ENCODE peak calls at places on chromosomes 13 and 19, in four cellular contexts. One of them, this sample, is unnamed. For H3K4me1, the result is how much of the 10 kb centered on the place peaks cover.

GRCh38 chr13:72805663-72806341 is 23.9 kb downstream of the PIBF1 start:
- DNase-seq in H1: no peak
- DNase-seq in mesenchymal stem cell: peak
- DNase-seq in trophoblast cell: peak
- DNase-seq in this sample: no peak

GRCh38 chr19:41701401-41702075 is 6.9 kb upstream of the CEACAM5 start:
- DNase-seq in H1: no peak
- DNase-seq in trophoblast cell: no peak
- DNase-seq in mesenchymal stem cell: no peak
- DNase-seq in this sample: no peak

GRCh38 chr13:75258159-75258782 is 223.7 kb downstream of the TBC1D4 start:
- DNase-seq in mesenchymal stem cell: peak
- DNase-seq in H1: no peak
- DNase-seq in trophoblast cell: peak
- DNase-seq in this sample: peak

GRCh38 chr19:31113250-31113685 is 236.0 kb downstream of the TSHZ3 start:
- DNase-seq in H1: no peak
- DNase-seq in mesenchymal stem cell: peak
- DNase-seq in trophoblast cell: no peak
- DNase-seq in this sample: no peak

GRCh38 chr13:49302817-49303216 is 55.1 kb downstream of the CDADC1 start:
- DNase-seq in H1: no peak
- DNase-seq in trophoblast cell: no peak
- DNase-seq in mesenchymal stem cell: no peak
- DNase-seq in this sample: no peak

GRCh38 chr19:58572818-58573657 is at the start of gene MZF1:
- DNase-seq in trophoblast cell: peak
- DNase-seq in H1: peak
- DNase-seq in mesenchymal stem cell: peak
- DNase-seq in this sample: peak

GRCh38 chr13:44142540-44142867 is 231.1 kb upstream of the SERP2 start:
- DNase-seq in H1: no peak
- DNase-seq in mesenchymal stem cell: no peak
- DNase-seq in trophoblast cell: no peak
- DNase-seq in this sample: no peak

GRCh38 chr19:33226550-33227241 is 1.0 kb upstream of the SLC7A10 start:
- DNase-seq in mesenchymal stem cell: peak
- DNase-seq in trophoblast cell: peak
- DNase-seq in H1: peak
- DNase-seq in this sample: no peak

GRCh38 chr13:33578786-33579185 is 239.2 kb upstream of the RFC3 start:
- DNase-seq in H1: no peak
- DNase-seq in trophoblast cell: no peak
- DNase-seq in mesenchymal stem cell: no peak
- DNase-seq in this sample: no peak

GRCh38 chr13:43916828-43917227 is 37.1 kb downstream of the LACC1 start:
- DNase-seq in mesenchymal stem cell: no peak
- DNase-seq in trophoblast cell: no peak
- DNase-seq in H1: no peak
- DNase-seq in this sample: no peak

GRCh38 chr19:11359421-11359820 is 4.2 kb downstream of the PLPPR2 start:
- DNase-seq in trophoblast cell: no peak
- DNase-seq in H1: no peak
- DNase-seq in mesenchymal stem cell: no peak
- DNase-seq in this sample: no peak

GRCh38 chr13:28843594-28843993 is 23.5 kb downstream of the MTUS2 start:
- DNase-seq in mesenchymal stem cell: no peak
- DNase-seq in H1: no peak
- DNase-seq in trophoblast cell: no peak
- DNase-seq in this sample: no peak

GRCh38 chr19:41887711-41888382 is 4.9 kb downstream of the ARHGEF1 start:
- DNase-seq in trophoblast cell: peak
- DNase-seq in H1: peak
- DNase-seq in mesenchymal stem cell: peak
- DNase-seq in this sample: no peak

GRCh38 chr19:55552620-55553019 is 7.3 kb upstream of the SBK3 start:
- DNase-seq in H1: no peak
- DNase-seq in trophoblast cell: peak
- DNase-seq in mesenchymal stem cell: peak
- DNase-seq in this sample: no peak

GRCh38 chr19:38250821-38251563 is 5.2 kb downstream of the PPP1R14A start:
- DNase-seq in mesenchymal stem cell: peak
- DNase-seq in trophoblast cell: peak
- DNase-seq in H1: peak
- DNase-seq in this sample: no peak

GRCh38 chr19:29323046-29323971 is 110.4 kb upstream of the UQCRFS1 start:
- DNase-seq in H1: no peak
- DNase-seq in trophoblast cell: no peak
- DNase-seq in mesenchymal stem cell: no peak
- DNase-seq in this sample: no peak

GRCh38 chr13:99269627-99270252 is 11.6 kb upstream of the GPR18 start:
- DNase-seq in H1: no peak
- DNase-seq in trophoblast cell: peak
- DNase-seq in mesenchymal stem cell: peak
- DNase-seq in this sample: no peak

GRCh38 chr19:8311461-8312260 is 3.5 kb upstream of the CD320 start:
- DNase-seq in mesenchymal stem cell: no peak
- DNase-seq in trophoblast cell: no peak
- DNase-seq in H1: no peak
- DNase-seq in this sample: no peak

GRCh38 chr19:4455742-4456565 is 1.6 kb downstream of the UBXN6 start:
- DNase-seq in trophoblast cell: no peak
- DNase-seq in mesenchymal stem cell: peak
- DNase-seq in H1: no peak
- DNase-seq in this sample: no peak

GRCh38 chr19:39077323-39077722 is 6.8 kb upstream of the ACP7 start:
- DNase-seq in trophoblast cell: no peak
- DNase-seq in mesenchymal stem cell: no peak
- DNase-seq in H1: no peak
- DNase-seq in this sample: no peak

DNA sequence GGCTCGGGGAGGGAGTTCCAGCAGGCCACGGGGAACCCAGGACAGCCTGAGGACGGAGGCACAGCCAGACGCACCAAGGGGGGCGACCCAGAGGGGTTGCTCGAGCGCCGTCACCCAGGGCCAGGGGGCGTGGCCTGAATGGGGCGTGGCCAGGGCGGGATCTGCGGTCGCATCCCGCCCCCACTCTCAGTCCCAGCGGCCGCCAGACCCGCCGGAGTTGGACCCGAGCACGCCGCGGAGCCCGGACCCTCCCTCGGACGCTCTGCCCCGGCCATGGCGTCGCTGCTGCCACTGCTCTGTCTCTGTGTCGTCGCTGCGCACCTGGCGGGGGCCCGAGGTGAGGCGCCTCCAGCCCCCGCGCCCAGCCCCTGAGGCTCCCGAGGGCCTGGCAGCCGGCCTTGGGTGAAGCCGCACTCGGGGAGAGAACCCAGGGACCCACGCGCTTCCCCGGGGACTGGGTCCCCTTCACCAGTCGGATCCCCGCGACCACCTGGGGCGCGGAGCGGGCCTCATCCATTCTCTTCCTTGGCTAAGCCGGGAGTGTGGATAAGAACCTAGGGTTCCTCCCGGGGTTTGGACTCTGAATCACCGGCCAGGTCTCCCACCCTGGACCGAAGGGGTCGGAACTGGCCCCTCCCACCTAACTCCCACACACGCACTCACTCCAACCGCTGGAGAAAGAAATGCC is at the start of gene CILP2:
- DNase-seq in H1: peak
- DNase-seq in mesenchymal stem cell: no peak
- DNase-seq in trophoblast cell: peak
- DNase-seq in this sample: peak
- H3K4me3 ChIP-seq in H1: peak
- H3K4me3 ChIP-seq in mesenchymal stem cell: peak
- H3K4me3 ChIP-seq in trophoblast cell: peak
- H3K4me3 ChIP-seq in this sample: peak

DNA sequence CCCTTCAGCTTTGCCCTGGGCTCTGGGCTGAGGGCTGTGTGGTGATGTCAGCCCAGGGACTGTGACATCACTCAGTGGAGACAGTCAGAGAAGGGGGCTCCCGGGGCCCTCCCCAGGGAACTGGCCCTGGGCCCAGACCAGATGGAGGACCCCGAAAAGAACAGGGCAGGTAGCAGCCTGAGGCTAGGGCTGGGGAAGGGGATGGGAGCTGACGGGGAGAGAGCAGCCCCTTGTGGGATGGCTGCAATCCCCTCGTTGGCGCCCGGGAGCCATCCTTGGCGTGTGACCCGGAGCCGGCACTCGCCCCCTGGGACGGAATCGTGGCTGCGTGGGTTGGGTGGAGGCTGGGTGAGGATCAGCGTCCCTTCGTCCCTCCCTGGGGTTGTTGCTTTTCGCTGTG is 13.6 kb downstream of the CSNK1G2 start:
- DNase-seq in mesenchymal stem cell: no peak
- DNase-seq in trophoblast cell: no peak
- DNase-seq in H1: no peak
- DNase-seq in this sample: no peak
- H3K4me1 ChIP-seq in mesenchymal stem cell: under half
- H3K4me1 ChIP-seq in trophoblast cell: under half
- H3K4me1 ChIP-seq in H1: under half
- H3K4me1 ChIP-seq in this sample: under half

GRCh38 chr19:45467456-45468158 is at the start of gene FOSB:
- DNase-seq in trophoblast cell: peak
- DNase-seq in H1: peak
- DNase-seq in mesenchymal stem cell: peak
- DNase-seq in this sample: peak
- H2BK12ac ChIP-seq in trophoblast cell: peak
- H2BK12ac ChIP-seq in H1: peak
- H2BK12ac ChIP-seq in mesenchymal stem cell: no peak
- H2BK12ac ChIP-seq in this sample: peak

GRCh38 chr19:45598267-45599011 is 3.6 kb downstream of the GPR4 start:
- DNase-seq in mesenchymal stem cell: no peak
- DNase-seq in H1: no peak
- DNase-seq in trophoblast cell: no peak
- DNase-seq in this sample: no peak
- H3K4me3 ChIP-seq in mesenchymal stem cell: no peak
- H3K4me3 ChIP-seq in H1: peak
- H3K4me3 ChIP-seq in trophoblast cell: no peak
- H3K4me3 ChIP-seq in this sample: no peak

GRCh38 chr13:89852570-89852969 is 1494.9 kb upstream of the MIR17HG start:
- DNase-seq in mesenchymal stem cell: no peak
- DNase-seq in H1: no peak
- DNase-seq in trophoblast cell: no peak
- DNase-seq in this sample: no peak
- H3K4me1 ChIP-seq in mesenchymal stem cell: under half
- H3K4me1 ChIP-seq in H1: under half
- H3K4me1 ChIP-seq in trophoblast cell: under half
- H3K4me1 ChIP-seq in this sample: under half

DNA sequence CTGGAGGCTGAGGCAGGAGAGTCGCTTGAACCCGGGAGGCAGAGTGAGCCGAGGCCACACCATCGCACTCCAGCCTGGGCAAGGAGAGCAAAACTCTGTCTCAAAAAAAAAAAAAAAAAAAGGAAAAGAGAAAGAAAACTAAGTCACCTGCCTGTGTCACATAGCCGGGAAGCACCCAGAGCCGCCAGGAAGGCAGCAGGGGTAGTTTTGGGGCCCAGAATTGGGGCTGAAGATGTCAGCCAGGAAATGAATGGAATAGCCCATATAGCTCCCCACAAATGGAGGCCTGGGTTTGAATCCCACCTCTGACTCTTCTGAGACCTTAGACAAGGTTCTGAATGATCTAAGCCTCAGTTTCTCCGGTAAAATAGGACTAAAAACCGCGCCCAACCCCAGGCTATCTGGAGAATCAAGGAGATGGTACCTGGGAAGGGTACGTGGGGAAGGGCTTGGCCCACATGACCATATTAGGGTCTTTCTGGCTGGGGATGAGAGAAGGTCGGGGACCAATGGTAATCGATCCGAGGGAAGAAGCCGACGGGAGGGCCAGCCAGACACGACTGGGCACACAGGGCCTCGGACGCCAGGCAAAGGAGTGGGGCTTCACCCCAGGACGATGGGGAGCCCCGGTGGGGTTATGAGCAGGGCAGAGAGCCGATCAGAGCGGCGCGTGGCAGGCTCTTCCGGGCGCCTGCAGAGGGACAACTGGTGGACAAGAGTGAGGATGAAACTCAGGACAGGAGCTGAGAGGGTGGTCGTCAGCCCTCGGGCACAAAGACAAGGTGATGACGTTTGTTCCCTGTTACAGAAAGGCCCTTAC is 14.4 kb downstream of the CCDC124 start:
- DNase-seq in trophoblast cell: no peak
- DNase-seq in mesenchymal stem cell: no peak
- DNase-seq in H1: peak
- DNase-seq in this sample: no peak
- H2BK12ac ChIP-seq in trophoblast cell: peak
- H2BK12ac ChIP-seq in mesenchymal stem cell: peak
- H2BK12ac ChIP-seq in H1: peak
- H2BK12ac ChIP-seq in this sample: no peak

DNA sequence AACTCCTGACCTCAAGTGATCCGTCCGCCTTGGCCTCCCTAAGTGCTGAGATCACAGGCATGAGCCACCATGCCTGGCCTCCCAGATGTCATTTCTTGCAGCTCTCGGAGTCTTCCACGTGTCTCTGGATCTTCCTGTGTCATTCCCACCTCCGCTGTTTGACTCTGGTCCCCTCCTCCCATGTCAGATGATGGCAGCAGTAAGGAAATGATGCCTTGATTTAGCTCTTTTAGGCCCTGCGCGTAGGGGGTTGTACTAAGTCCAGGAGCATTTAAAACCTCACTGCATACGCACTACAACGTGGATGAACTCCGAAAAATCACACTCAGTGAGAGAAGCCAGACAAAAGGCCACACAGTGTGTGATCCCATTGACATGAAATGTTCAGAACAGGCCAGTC is 113.1 kb downstream of the GNG7 start:
- DNase-seq in H1: no peak
- DNase-seq in trophoblast cell: no peak
- DNase-seq in mesenchymal stem cell: no peak
- DNase-seq in this sample: no peak
- H3K4me3 ChIP-seq in H1: no peak
- H3K4me3 ChIP-seq in trophoblast cell: no peak
- H3K4me3 ChIP-seq in mesenchymal stem cell: no peak
- H3K4me3 ChIP-seq in this sample: no peak

DNA sequence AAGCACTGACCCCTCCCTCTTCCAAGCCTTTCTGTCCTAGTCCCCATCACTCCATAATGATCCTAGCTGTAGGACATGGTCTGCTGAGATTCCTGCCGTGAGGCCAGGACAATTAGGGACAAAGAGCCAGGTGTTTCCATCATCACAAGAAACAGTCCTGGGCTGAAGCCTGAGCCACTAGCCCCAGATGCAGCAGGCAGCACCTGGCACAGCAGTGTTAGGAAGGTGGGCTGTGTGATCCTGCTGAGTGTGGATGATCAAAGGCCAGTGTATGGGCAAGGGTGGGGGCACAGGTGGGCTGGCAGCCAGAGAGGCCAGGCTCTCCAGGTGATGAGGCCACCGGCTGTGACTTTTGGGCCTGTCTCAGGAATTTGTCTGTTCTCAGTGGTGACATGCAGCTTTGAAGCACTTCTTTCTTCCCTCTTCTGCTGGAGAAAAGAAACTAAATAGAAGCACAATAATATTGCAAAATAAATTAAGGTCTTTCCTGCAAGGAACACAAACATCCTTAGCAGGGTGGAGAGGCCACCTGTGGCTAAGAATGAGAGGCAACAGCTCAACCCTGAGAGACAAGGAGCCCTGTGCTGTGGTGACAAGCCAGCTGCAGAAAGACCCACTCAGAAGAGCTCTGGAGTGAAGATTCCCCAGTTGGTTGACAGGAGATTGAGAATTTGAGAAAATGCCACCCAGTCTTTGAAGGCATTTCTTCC is 127.6 kb downstream of the KATNAL1 start:
- DNase-seq in H1: no peak
- DNase-seq in trophoblast cell: no peak
- DNase-seq in mesenchymal stem cell: no peak
- DNase-seq in this sample: no peak
- H3K4me1 ChIP-seq in H1: under half
- H3K4me1 ChIP-seq in trophoblast cell: under half
- H3K4me1 ChIP-seq in mesenchymal stem cell: under half
- H3K4me1 ChIP-seq in this sample: under half

GRCh38 chr19:50332014-50332263 is 2.8 kb upstream of the KCNC3 start:
- DNase-seq in trophoblast cell: no peak
- DNase-seq in mesenchymal stem cell: no peak
- DNase-seq in H1: no peak
- DNase-seq in this sample: no peak
- H2BK12ac ChIP-seq in trophoblast cell: peak
- H2BK12ac ChIP-seq in mesenchymal stem cell: no peak
- H2BK12ac ChIP-seq in H1: peak
- H2BK12ac ChIP-seq in this sample: no peak

This sample was measured in neuronal stem cell.